ENCODE peak calls at places on chromosomes 16 and 17, in eight cellular contexts. S, J, M, G, N, Z, C and P are unnamed samples. For H3K27me3 and H3K4me1, the result is how much of the 10 kb centered on the place peaks cover.

GRCh38 chr17:69690531-69690930 is 276.0 kb downstream of the MAP2K6 start:
- DNase-seq in S (no peak), N (no peak), G (no peak), C (no peak), J (no peak), M (no peak), Z (no peak), P (no peak)

GRCh38 chr16:86222541-86222940 is 287.8 kb upstream of the FOXF1 start:
- DNase-seq in M (peak), S (no peak), N (peak), C (peak), G (no peak), Z (no peak), J (no peak), P (no peak)

GRCh38 chr17:33137411-33137810 is 145.8 kb downstream of the SPACA3 start:
- DNase-seq in N (no peak), G (no peak), M (no peak), J (no peak), C (no peak), Z (no peak), S (no peak), P (no peak)

GRCh38 chr16:30052671-30053372 is 12.7 kb upstream of the ALDOA start:
- DNase-seq in C (peak), S (no peak), Z (peak), G (no peak), J (peak), N (peak), M (peak), P (peak)

GRCh38 chr16:22673463-22673862 is 140.5 kb upstream of the HS3ST2 start:
- DNase-seq in G (peak), C (no peak), S (no peak), J (no peak), N (no peak), M (peak), Z (no peak), P (no peak)

GRCh38 chr17:75006653-75007052 is 5.8 kb upstream of the MRPL58 start:
- DNase-seq in Z (no peak), M (no peak), G (no peak), N (no peak), C (no peak), J (no peak), S (no peak), P (no peak)

GRCh38 chr16:65343556-65343955 is 221.7 kb upstream of the CDH11 start:
- DNase-seq in J (no peak), G (no peak), C (no peak), N (no peak), S (no peak), Z (no peak), M (no peak), P (no peak)

GRCh38 chr17:39813631-39814030 is 50.5 kb downstream of the IKZF3 start:
- DNase-seq in C (no peak), M (no peak), Z (no peak), N (no peak), S (no peak), G (no peak), J (no peak), P (peak)

GRCh38 chr16:31111881-31112466 is 3.8 kb downstream of the BCKDK start:
- DNase-seq in G (no peak), M (no peak), C (peak), J (no peak), S (no peak), N (no peak), Z (no peak), P (no peak)

GRCh38 chr16:81996664-81997529 is 14.4 kb downstream of the SDR42E1 start:
- DNase-seq in N (no peak), C (no peak), S (no peak), M (peak), J (no peak), G (no peak), Z (no peak), P (no peak)

GRCh38 chr17:488993-489757 is 136.6 kb upstream of the RPH3AL start:
- DNase-seq in M (peak), C (no peak), N (no peak), G (peak), Z (no peak), J (no peak), S (no peak), P (peak)

GRCh38 chr17:61253293-61253801 is 146.3 kb upstream of the TBX2 start:
- DNase-seq in N (no peak), M (no peak), C (no peak), S (no peak), G (no peak), J (no peak), Z (peak), P (no peak)

GRCh38 chr17:73628642-73629552 is 15.3 kb downstream of the SDK2 start:
- DNase-seq in N (no peak), G (no peak), J (no peak), M (no peak), C (peak), S (no peak), Z (no peak), P (no peak)

GRCh38 chr16:46923513-46924295 is 39.5 kb downstream of the GPT2 start:
- DNase-seq in G (no peak), N (no peak), S (no peak), C (no peak), Z (no peak), M (peak), J (no peak), P (no peak)

GRCh38 chr16:3020604-3021448 is 658 bp downstream of the TNFRSF12A start:
- DNase-seq in J (peak), G (peak), M (peak), N (peak), S (peak), C (peak), Z (peak), P (no peak)

GRCh38 chr16:70750893-70751467 is 50.0 kb downstream of the VAC14 start:
- DNase-seq in C (no peak), S (no peak), M (peak), J (peak), Z (peak), N (peak), G (peak), P (no peak)

GRCh38 chr16:16045311-16045710 is 95.9 kb downstream of the ABCC1 start:
- DNase-seq in C (no peak), S (no peak), J (no peak), N (no peak), M (peak), Z (no peak), G (no peak), P (no peak)

GRCh38 chr17:33936764-33937163 is 318.3 kb upstream of the CCL2 start:
- DNase-seq in N (no peak), Z (no peak), M (no peak), S (no peak), C (no peak), G (no peak), J (no peak), P (no peak)

GRCh38 chr16:62035115-62036092 is 834 bp downstream of the CDH8 start:
- DNase-seq in S (no peak), M (no peak), C (no peak), N (no peak), J (no peak), G (no peak), Z (no peak), P (no peak)

GRCh38 chr16:49716268-49716667 is 139.6 kb downstream of the ZNF423 start:
- DNase-seq in Z (no peak), C (no peak), M (no peak), J (no peak), G (no peak), N (no peak), S (no peak), P (no peak)

GRCh38 chr17:35614835-35615234 is 27.7 kb downstream of the AP2B1 start:
- DNase-seq in N (no peak), G (no peak), M (no peak), C (no peak), S (no peak), Z (no peak), J (no peak), P (no peak)

GRCh38 chr16:89002851-89003830 is 26.1 kb upstream of the CBFA2T3 start:
- DNase-seq in C (no peak), J (no peak), Z (no peak), N (no peak), M (no peak), S (no peak), G (no peak), P (no peak)

GRCh38 chr16:84537431-84538151 is 33.1 kb upstream of the MEAK7 start:
- DNase-seq in Z (no peak), G (no peak), M (no peak), J (no peak), C (no peak), S (no peak), N (no peak), P (no peak)

GRCh38 chr16:20026673-20027072 is 47.0 kb downstream of the GPR139 start:
- DNase-seq in C (no peak), S (no peak), Z (no peak), G (no peak), J (no peak), N (no peak), M (no peak), P (no peak)
- H3K27me3 ChIP-seq in C (under half), S (under half), Z (under half), G (under half), J (under half), N (under half), M (under half), P (under half)

DNA sequence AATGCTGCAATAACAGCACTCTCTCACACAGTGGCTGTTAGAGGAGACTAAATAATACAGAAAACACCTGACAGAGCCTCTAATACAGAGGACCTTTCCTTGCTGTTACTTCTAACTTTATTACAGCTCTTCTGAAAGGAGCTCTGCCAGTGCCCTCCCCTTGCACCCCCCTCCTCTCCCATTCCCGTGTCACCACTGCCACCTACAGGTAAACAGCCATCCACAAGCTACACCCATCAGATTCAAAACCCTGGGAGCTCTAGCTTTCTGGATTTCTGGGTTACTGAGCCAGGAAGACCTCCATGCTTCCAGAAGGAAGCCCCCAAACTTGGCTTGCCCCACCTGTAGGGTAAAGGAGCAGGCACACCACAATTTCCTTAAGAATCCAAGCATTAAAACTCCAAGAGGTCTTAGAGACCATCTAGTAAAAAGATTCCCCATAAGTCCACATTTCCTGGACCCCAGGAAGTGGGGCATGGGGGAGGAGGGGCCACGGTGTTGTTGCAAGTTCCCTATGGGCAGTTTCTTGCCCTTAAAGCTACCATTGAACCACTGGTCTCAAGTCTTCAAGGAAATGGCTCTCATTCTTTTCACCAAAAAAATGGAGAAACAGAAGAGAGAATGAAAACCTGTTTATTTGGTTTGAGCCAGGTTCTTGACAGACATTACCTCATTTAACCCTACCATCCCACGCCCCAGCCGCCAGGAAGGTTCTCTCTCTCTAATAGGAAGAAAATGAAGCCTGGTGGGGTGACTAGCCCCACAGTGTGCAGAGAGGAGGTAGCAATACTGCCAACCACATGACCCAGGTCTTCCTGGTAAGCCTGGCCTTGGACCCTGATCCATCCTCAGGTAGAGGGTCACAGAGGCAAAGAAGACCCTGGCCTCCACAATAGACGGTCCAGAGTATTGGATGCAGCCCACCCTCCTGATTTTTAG is 52.8 kb downstream of the TOM1L2 start:
- DNase-seq in M (peak), S (no peak), N (no peak), G (no peak), C (peak), J (peak), Z (peak), P (peak)
- H3K4me1 ChIP-seq in M (half or more), S (under half), N (half or more), G (half or more), C (under half), J (under half), Z (half or more), P (under half)

DNA sequence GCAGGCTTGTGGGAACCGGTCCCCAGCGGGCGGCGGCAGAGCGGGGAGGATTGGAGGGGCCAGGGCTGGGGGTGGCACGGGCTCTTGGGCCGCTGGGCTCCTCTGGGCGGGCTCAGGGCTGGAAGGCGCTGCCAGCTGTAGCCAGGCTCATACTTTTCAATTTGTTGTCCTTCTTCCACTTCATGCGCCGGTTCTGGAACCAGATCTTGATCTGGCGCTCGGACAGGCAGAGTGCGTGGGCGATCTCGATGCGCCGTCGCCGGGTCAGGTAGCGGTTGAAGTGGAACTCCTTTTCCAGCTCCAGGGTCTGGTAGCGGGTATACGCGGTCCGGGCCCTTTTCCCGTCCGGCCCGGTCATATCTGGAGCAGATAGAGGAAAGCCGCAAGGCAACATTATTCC is 1.5 kb downstream of the HOXB5 start:
- DNase-seq in J (no peak), C (peak), N (no peak), G (no peak), S (no peak), Z (no peak), M (peak), P (peak)
- H3K27ac ChIP-seq in J (no peak), C (peak), N (peak), G (no peak), S (no peak), Z (no peak), M (no peak), P (no peak)

DNA sequence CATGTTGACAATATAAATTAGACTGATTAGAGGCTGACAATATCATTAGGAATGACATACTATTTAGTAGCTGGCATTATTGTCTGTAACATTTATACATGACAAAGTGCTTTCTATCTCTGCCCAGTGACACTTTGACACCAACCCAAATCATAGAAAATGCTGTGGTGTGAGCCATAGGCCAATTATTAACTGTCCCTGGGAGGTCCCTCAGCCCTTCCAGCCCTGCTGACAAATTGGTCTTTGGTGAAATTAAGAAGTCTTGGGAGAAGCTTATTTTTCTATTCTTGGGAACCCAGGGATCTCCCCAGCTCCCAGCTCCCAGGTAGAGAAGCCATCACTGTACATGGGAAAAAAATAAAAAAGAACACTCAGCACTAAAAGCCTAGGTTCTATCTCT is 179.6 kb downstream of the AIPL1 start:
- DNase-seq in C (no peak), M (no peak), S (no peak), Z (no peak), J (no peak), G (no peak), N (no peak), P (no peak)
- H3K27me3 ChIP-seq in C (under half), M (under half), S (under half), Z (under half), J (under half), G (under half), N (under half), P (under half)